ENCODE peak calls at places on chromosomes 3 and 15, in ten cellular contexts. Z is foreskin fibroblast, W is cardiac muscle cell, B is ovary, O is heart right ventricle, L is hepatocyte, E is osteoblast, J is fibroblast of mammary gland, D is astrocyte of the spinal cord, S is GM12878. R is an unnamed sample.

GRCh38 chr3:36124118-36124796 is 256.0 kb upstream of the STAC start:
- DNase-seq in Z (peak; percentile 20), W (peak; percentile 61), B (no peak), O (no peak), L (peak; percentile 50), E (no peak), J (peak; percentile 65), D (peak; percentile 65), S (no peak), R (peak; percentile 15)

GRCh38 chr15:70091649-70092461 is 5.9 kb downstream of the TLE3 start:
- DNase-seq in Z (no peak), W (no peak), B (no peak), O (no peak), L (peak; percentile 51), E (peak; percentile 42), J (peak; percentile 31), D (no peak), S (no peak), R (no peak)

GRCh38 chr3:151537751-151538150 is 76.9 kb upstream of the IGSF10 start:
- DNase-seq in Z (peak; percentile 32), W (no peak), B (no peak), O (no peak), L (no peak), E (no peak), J (peak; percentile 39), D (peak; percentile 50), S (no peak), R (no peak)

GRCh38 chr3:122635789-122636188 is 44.9 kb upstream of the PARP14 start:
- DNase-seq in Z (peak; percentile 3), W (no peak), B (no peak), O (no peak), L (no peak), E (peak; percentile 74), J (peak; percentile 54), D (peak; percentile 42), S (no peak), R (no peak)

GRCh38 chr3:11546657-11547302 is 96.9 kb downstream of the VGLL4 start:
- DNase-seq in Z (no peak), W (no peak), B (peak; percentile 9), O (no peak), L (no peak), E (peak; percentile 49), J (no peak), D (no peak), S (no peak), R (no peak)

GRCh38 chr15:84715442-84716035 is 400 bp downstream of the SEC11A start:
- DNase-seq in Z (no peak), W (peak; percentile 52), B (peak; percentile 29), O (no peak), L (peak; percentile 59), E (peak; percentile 43), J (peak; percentile 28), D (peak; percentile 43), S (no peak), R (no peak)

GRCh38 chr3:126962756-126963155 is 20.2 kb upstream of the PLXNA1 start:
- DNase-seq in Z (no peak), W (no peak), B (peak; percentile 23), O (no peak), L (no peak), E (peak; percentile 31), J (no peak), D (no peak), S (no peak), R (no peak)

GRCh38 chr3:146371902-146372301 is 97.5 kb downstream of the PLSCR2 start:
- DNase-seq in Z (no peak), W (no peak), B (no peak), O (no peak), L (no peak), E (no peak), J (no peak), D (no peak), S (no peak), R (no peak)

GRCh38 chr15:88625943-88626741 is 5.0 kb downstream of the AEN start:
- DNase-seq in Z (no peak), W (no peak), B (no peak), O (no peak), L (no peak), E (no peak), J (no peak), D (no peak), S (no peak), R (no peak)

GRCh38 chr3:39349080-39349479 is 19.6 kb downstream of the CCR8 start:
- DNase-seq in Z (no peak), W (no peak), B (no peak), O (no peak), L (no peak), E (no peak), J (no peak), D (no peak), S (no peak), R (no peak)

GRCh38 chr3:59212128-59212764 is 162.4 kb upstream of the CFAP20DC start:
- DNase-seq in Z (peak; percentile 10), W (peak; percentile 61), B (no peak), O (no peak), L (peak; percentile 67), E (no peak), J (peak; percentile 51), D (peak; percentile 63), S (peak; percentile 19), R (no peak)

GRCh38 chr15:85137507-85138175 is 156.0 kb downstream of the PDE8A start:
- DNase-seq in Z (no peak), W (peak; percentile 42), B (no peak), O (no peak), L (no peak), E (no peak), J (no peak), D (no peak), S (no peak), R (no peak)

GRCh38 chr3:47008851-47009224 is 29.4 kb downstream of the NBEAL2 start:
- DNase-seq in Z (no peak), W (no peak), B (no peak), O (no peak), L (no peak), E (no peak), J (no peak), D (no peak), S (no peak), R (no peak)
- H3K4me3 ChIP-seq in Z (peak overlapping the region; percentile 63), W (no peak overlapping the region), B (peak overlapping the region; percentile 76), O (peak overlapping the region; percentile 74), L (no peak overlapping the region), E (peak overlapping the region; percentile 75), J (peak overlapping the region; percentile 46), D (peak overlapping the region; percentile 41), S (no peak overlapping the region), R (peak overlapping the region; percentile 60)

GRCh38 chr3:187738089-187738399 is 7.2 kb downstream of the BCL6 start:
- DNase-seq in Z (no peak), W (no peak), B (no peak), O (no peak), L (no peak), E (no peak), J (no peak), D (no peak), S (no peak), R (no peak)

GRCh38 chr3:187739125-187739560 is 6.1 kb downstream of the BCL6 start:
- DNase-seq in Z (no peak), W (no peak), B (no peak), O (no peak), L (no peak), E (peak; percentile 65), J (no peak), D (no peak), S (no peak), R (no peak)

GRCh38 chr3:187736418-187736871 is 8.8 kb downstream of the BCL6 start:
- DNase-seq in Z (peak; percentile 44), W (no peak), B (no peak), O (peak; percentile 62), L (no peak), E (peak; percentile 74), J (peak; percentile 90), D (peak; percentile 62), S (no peak), R (no peak)

GRCh38 chr3:187738400-187739124 is 6.7 kb downstream of the BCL6 start:
- DNase-seq in Z (peak; percentile 91), W (peak; percentile 94), B (peak; percentile 93), O (peak; percentile 97), L (peak; percentile 93), E (peak; percentile 96), J (peak; percentile 93), D (peak; percentile 92), S (no peak), R (no peak)

GRCh38 chr3:187737401-187738088 is 7.7 kb downstream of the BCL6 start:
- DNase-seq in Z (peak; percentile 67), W (peak; percentile 49), B (peak; percentile 79), O (peak; percentile 76), L (peak; percentile 85), E (peak; percentile 80), J (peak; percentile 69), D (peak; percentile 72), S (no peak), R (no peak)
- TF ChIP-seq CTCF in Z (no peak), W (no peak), B (no peak), O (peak; percentile 12), L (no peak), E (no peak), J (peak; percentile 2), D (no peak), S (no peak), R (peak; percentile 13)

DNA sequence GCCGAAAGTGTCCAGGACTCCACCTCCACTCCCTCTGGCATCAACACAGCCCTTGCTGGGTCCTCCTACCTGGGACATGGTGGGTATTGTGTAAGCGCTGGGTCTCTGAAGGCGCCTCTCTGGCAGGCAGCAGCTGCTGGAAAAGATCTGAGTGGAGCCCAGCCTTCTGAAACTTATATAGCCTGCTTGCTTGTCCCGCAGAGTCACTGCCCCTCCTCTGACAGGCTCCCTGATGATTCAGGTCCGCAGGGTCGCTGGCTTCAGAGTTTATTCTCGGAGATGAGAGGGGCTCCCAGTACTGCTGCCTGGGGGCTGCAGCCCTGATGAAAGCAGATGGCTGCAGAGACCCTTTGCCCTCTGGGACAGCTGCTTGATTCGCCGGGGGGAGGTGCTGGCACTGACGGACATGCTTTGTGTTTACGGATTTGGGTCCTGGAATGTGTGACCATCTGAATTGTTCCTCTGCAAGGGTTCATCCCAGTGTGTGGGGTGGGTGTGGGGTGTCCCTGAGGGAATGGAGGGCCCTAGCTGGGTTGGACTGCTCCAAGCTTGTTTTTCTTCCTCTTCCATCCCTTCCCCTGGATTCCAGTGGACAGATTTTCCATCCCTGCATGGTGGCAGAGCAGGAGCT is at the start of gene MUSTN1:
- DNase-seq in Z (peak; percentile 23), W (peak; percentile 29), B (no peak), O (peak; percentile 28), L (peak; percentile 40), E (peak; percentile 54), J (peak; percentile 7), D (peak; percentile 22), S (no peak), R (no peak)
- H3K4me3 ChIP-seq in Z (no peak within 1 kb of the TSS), W (no peak within 1 kb of the TSS), B (no peak within 1 kb of the TSS), O (peak within 1 kb of the TSS; percentile 46), L (no peak within 1 kb of the TSS), E (no peak within 1 kb of the TSS), J (no peak within 1 kb of the TSS), D (no peak within 1 kb of the TSS), S (no peak within 1 kb of the TSS), R (no peak within 1 kb of the TSS)

DNA sequence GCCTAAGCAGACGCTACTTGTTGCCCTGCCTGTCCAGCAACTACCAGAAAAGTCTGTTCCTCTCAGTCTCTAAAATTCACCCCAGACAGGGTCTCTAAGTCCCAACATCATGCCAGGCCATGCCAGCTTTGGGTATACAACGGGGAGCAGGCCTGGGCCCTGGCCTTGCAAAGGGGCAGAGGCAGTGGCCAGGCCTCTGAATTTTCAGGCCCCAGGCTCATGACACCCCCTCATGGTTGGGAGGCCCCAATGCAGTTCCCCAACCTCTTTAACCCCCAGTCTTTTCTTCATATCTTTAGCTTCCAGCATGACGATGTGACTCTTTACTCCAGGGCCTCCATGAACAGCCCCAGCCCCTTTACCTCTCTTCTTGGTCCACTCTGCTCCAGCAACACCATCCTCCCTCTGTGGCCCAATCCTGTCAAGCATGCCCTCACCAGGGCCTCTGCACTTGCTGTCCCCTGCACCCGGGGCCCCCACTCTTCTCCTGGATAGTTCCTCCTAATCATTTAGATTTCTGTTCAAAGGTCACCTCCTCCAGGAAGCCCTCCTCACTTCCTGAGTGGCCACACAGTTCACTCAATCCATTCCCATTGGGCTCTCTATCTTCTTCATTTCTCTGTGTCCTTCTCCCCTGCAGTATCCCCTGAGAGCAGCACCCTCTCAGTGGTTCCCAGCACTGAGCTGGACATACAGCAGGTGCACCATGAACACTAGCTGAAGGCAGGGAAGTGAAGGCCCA is 4.8 kb downstream of the IQSEC1 start:
- DNase-seq in Z (no peak), W (no peak), B (no peak), O (no peak), L (no peak), E (no peak), J (no peak), D (no peak), S (no peak), R (no peak)
- TF ChIP-seq CTCF in Z (no peak), W (no peak), B (no peak), O (no peak), L (no peak), E (no peak), J (no peak), D (peak; percentile 5), S (peak; percentile 8), R (no peak)

R was measured in epithelial cell of proximal tubule.